ENCODE peak calls at places on chromosome 4, in five cellular contexts. One of them, this sample, is unnamed.

GRCh38 chr4:156756118-156756517 is 215.5 kb downstream of the PDGFC start:
- DNase-seq in OCI-M1: peak; percentile 40
- DNase-seq in pancreas: no peak
- DNase-seq in stimulated activated CD8-positive, alpha-beta memory T cell treated with anti-CD3 and anti-CD28 coated beads, Interleukin-7, amount 100 ng/mL, for 1 hour: no peak
- DNase-seq in AG09309: no peak
- DNase-seq in this sample: no peak

GRCh38 chr4:40269133-40269532 is 66.0 kb upstream of the CHRNA9 start:
- DNase-seq in stimulated activated CD8-positive, alpha-beta memory T cell treated with anti-CD3 and anti-CD28 coated beads, Interleukin-7, amount 100 ng/mL, for 1 hour: no peak
- DNase-seq in AG09309: no peak
- DNase-seq in pancreas: no peak
- DNase-seq in OCI-M1: peak; percentile 72
- DNase-seq in this sample: no peak

GRCh38 chr4:119206178-119206577 is 6.3 kb upstream of the USP53 start:
- DNase-seq in stimulated activated CD8-positive, alpha-beta memory T cell treated with anti-CD3 and anti-CD28 coated beads, Interleukin-7, amount 100 ng/mL, for 1 hour: no peak
- DNase-seq in OCI-M1: no peak
- DNase-seq in AG09309: no peak
- DNase-seq in pancreas: no peak
- DNase-seq in this sample: no peak

GRCh38 chr4:168648929-168649328 is 152.1 kb downstream of the PALLD start:
- DNase-seq in AG09309: no peak
- DNase-seq in OCI-M1: no peak
- DNase-seq in stimulated activated CD8-positive, alpha-beta memory T cell treated with anti-CD3 and anti-CD28 coated beads, Interleukin-7, amount 100 ng/mL, for 1 hour: no peak
- DNase-seq in pancreas: no peak
- DNase-seq in this sample: no peak

GRCh38 chr4:138577145-138577544 is 335.0 kb upstream of the SLC7A11 start:
- DNase-seq in pancreas: no peak
- DNase-seq in OCI-M1: no peak
- DNase-seq in AG09309: no peak
- DNase-seq in stimulated activated CD8-positive, alpha-beta memory T cell treated with anti-CD3 and anti-CD28 coated beads, Interleukin-7, amount 100 ng/mL, for 1 hour: no peak
- DNase-seq in this sample: no peak

GRCh38 chr4:70603856-70604255 is 11.8 kb downstream of the AMBN start:
- DNase-seq in pancreas: no peak
- DNase-seq in AG09309: peak; percentile 52
- DNase-seq in OCI-M1: no peak
- DNase-seq in stimulated activated CD8-positive, alpha-beta memory T cell treated with anti-CD3 and anti-CD28 coated beads, Interleukin-7, amount 100 ng/mL, for 1 hour: no peak
- DNase-seq in this sample: no peak

GRCh38 chr4:7642764-7643495 is 208.2 kb upstream of the PSAPL1 start:
- DNase-seq in OCI-M1: no peak
- DNase-seq in pancreas: no peak
- DNase-seq in AG09309: no peak
- DNase-seq in stimulated activated CD8-positive, alpha-beta memory T cell treated with anti-CD3 and anti-CD28 coated beads, Interleukin-7, amount 100 ng/mL, for 1 hour: no peak
- DNase-seq in this sample: no peak

GRCh38 chr4:6137027-6137746 is 63.2 kb downstream of the JAKMIP1 start:
- DNase-seq in pancreas: no peak
- DNase-seq in AG09309: no peak
- DNase-seq in stimulated activated CD8-positive, alpha-beta memory T cell treated with anti-CD3 and anti-CD28 coated beads, Interleukin-7, amount 100 ng/mL, for 1 hour: no peak
- DNase-seq in OCI-M1: no peak
- DNase-seq in this sample: no peak

GRCh38 chr4:95798003-95798402 is 41.9 kb upstream of the PDHA2 start:
- DNase-seq in pancreas: no peak
- DNase-seq in stimulated activated CD8-positive, alpha-beta memory T cell treated with anti-CD3 and anti-CD28 coated beads, Interleukin-7, amount 100 ng/mL, for 1 hour: no peak
- DNase-seq in OCI-M1: no peak
- DNase-seq in AG09309: no peak
- DNase-seq in this sample: no peak

GRCh38 chr4:5972571-5972970 is 45.7 kb downstream of the C4orf50 start:
- DNase-seq in pancreas: no peak
- DNase-seq in stimulated activated CD8-positive, alpha-beta memory T cell treated with anti-CD3 and anti-CD28 coated beads, Interleukin-7, amount 100 ng/mL, for 1 hour: no peak
- DNase-seq in AG09309: no peak
- DNase-seq in OCI-M1: no peak
- DNase-seq in this sample: no peak

GRCh38 chr4:143626134-143626859 is 74.2 kb downstream of the FREM3 start:
- DNase-seq in AG09309: no peak
- DNase-seq in pancreas: peak; percentile 10
- DNase-seq in OCI-M1: peak; percentile 11
- DNase-seq in stimulated activated CD8-positive, alpha-beta memory T cell treated with anti-CD3 and anti-CD28 coated beads, Interleukin-7, amount 100 ng/mL, for 1 hour: no peak
- DNase-seq in this sample: peak; percentile 19

GRCh38 chr4:2515835-2516550 is 20.5 kb upstream of the FAM193A start:
- DNase-seq in AG09309: no peak
- DNase-seq in OCI-M1: no peak
- DNase-seq in pancreas: no peak
- DNase-seq in stimulated activated CD8-positive, alpha-beta memory T cell treated with anti-CD3 and anti-CD28 coated beads, Interleukin-7, amount 100 ng/mL, for 1 hour: no peak
- DNase-seq in this sample: no peak

GRCh38 chr4:23737571-23737970 is 152.3 kb downstream of the PPARGC1A start:
- DNase-seq in stimulated activated CD8-positive, alpha-beta memory T cell treated with anti-CD3 and anti-CD28 coated beads, Interleukin-7, amount 100 ng/mL, for 1 hour: no peak
- DNase-seq in pancreas: no peak
- DNase-seq in AG09309: no peak
- DNase-seq in OCI-M1: no peak
- DNase-seq in this sample: no peak

GRCh38 chr4:186727977-186728519 is 4.4 kb upstream of the FAT1 start:
- DNase-seq in AG09309: no peak
- DNase-seq in OCI-M1: peak; percentile 25
- DNase-seq in stimulated activated CD8-positive, alpha-beta memory T cell treated with anti-CD3 and anti-CD28 coated beads, Interleukin-7, amount 100 ng/mL, for 1 hour: no peak
- DNase-seq in pancreas: no peak
- DNase-seq in this sample: peak; percentile 59

GRCh38 chr4:64781737-64782326 is 372.6 kb upstream of the TECRL start:
- DNase-seq in pancreas: no peak
- DNase-seq in stimulated activated CD8-positive, alpha-beta memory T cell treated with anti-CD3 and anti-CD28 coated beads, Interleukin-7, amount 100 ng/mL, for 1 hour: no peak
- DNase-seq in OCI-M1: peak; percentile 68
- DNase-seq in AG09309: no peak
- DNase-seq in this sample: no peak

GRCh38 chr4:133146574-133147198 is 2.4 kb upstream of the PCDH10 start:
- DNase-seq in stimulated activated CD8-positive, alpha-beta memory T cell treated with anti-CD3 and anti-CD28 coated beads, Interleukin-7, amount 100 ng/mL, for 1 hour: no peak
- DNase-seq in AG09309: no peak
- DNase-seq in pancreas: no peak
- DNase-seq in OCI-M1: peak; percentile 86
- DNase-seq in this sample: no peak